ENCODE peak calls at places on chromosomes 7 and 10, in ten cellular contexts. K is right lobe of liver, M is vagina, N is uterus, Y is heart left ventricle, R is prostate gland, Z is NB4, U is lower leg skin, W is transverse colon, Q is tibial nerve. C is an unnamed sample.
A peak's percentile ranks its signal among the peaks of the same experiment; 100 is the strongest.

GRCh38 chr7:23743226-23743625 is 33.2 kb downstream of the STK31 start:
- DNase-seq in K (no peak), M (no peak), N (no peak), Y (no peak), R (no peak), Z (no peak), U (no peak), W (no peak), Q (no peak), C (no peak)

GRCh38 chr10:5775705-5776104 is 37.5 kb downstream of the GDI2 start:
- DNase-seq in K (peak; percentile 61), M (no peak), N (no peak), Y (no peak), R (no peak), Z (no peak), U (no peak), W (peak; percentile 37), Q (no peak), C (no peak)

GRCh38 chr7:130114776-130115175 is 44.4 kb downstream of the KLHDC10 start:
- DNase-seq in K (no peak), M (no peak), N (no peak), Y (no peak), R (no peak), Z (no peak), U (no peak), W (no peak), Q (no peak), C (no peak)

GRCh38 chr7:70456729-70457128 is 675.2 kb upstream of the GALNT17 start:
- DNase-seq in K (no peak), M (no peak), N (no peak), Y (no peak), R (no peak), Z (no peak), U (no peak), W (no peak), Q (no peak), C (no peak)

GRCh38 chr10:124010563-124011131 is 82.8 kb downstream of the CHST15 start:
- DNase-seq in K (peak; percentile 52), M (no peak), N (peak; percentile 41), Y (peak; percentile 49), R (no peak), Z (no peak), U (no peak), W (peak; percentile 59), Q (no peak), C (no peak)

GRCh38 chr7:124397134-124397533 is 364.3 kb upstream of the TMEM229A start:
- DNase-seq in K (no peak), M (no peak), N (no peak), Y (no peak), R (no peak), Z (no peak), U (no peak), W (no peak), Q (no peak), C (no peak)

GRCh38 chr7:50227623-50228618 is 76.6 kb upstream of the IKZF1 start:
- DNase-seq in K (no peak), M (no peak), N (no peak), Y (no peak), R (no peak), Z (peak; percentile 81), U (no peak), W (no peak), Q (no peak), C (no peak)

GRCh38 chr10:130740788-130741785 is 570.4 kb downstream of the TCERG1L start:
- DNase-seq in K (no peak), M (no peak), N (no peak), Y (no peak), R (no peak), Z (no peak), U (no peak), W (no peak), Q (no peak), C (no peak)

GRCh38 chr10:113111900-113112853 is 162.1 kb downstream of the TCF7L2 start:
- DNase-seq in K (peak; percentile 71), M (no peak), N (no peak), Y (no peak), R (no peak), Z (no peak), U (peak; percentile 84), W (peak; percentile 25), Q (no peak), C (no peak)

GRCh38 chr7:32266932-32267475 is 196.8 kb upstream of the PDE1C start:
- DNase-seq in K (no peak), M (no peak), N (no peak), Y (no peak), R (no peak), Z (no peak), U (no peak), W (no peak), Q (no peak), C (no peak)

GRCh38 chr7:27147211-27148030 is at the start of gene HOXA6:
- DNase-seq in K (peak; percentile 54), M (peak; percentile 85), N (peak; percentile 57), Y (peak; percentile 62), R (peak; percentile 77), Z (no peak), U (peak; percentile 74), W (peak; percentile 81), Q (peak; percentile 68), C (no peak)

GRCh38 chr7:1254281-1255082 is 21.8 kb downstream of the UNCX start:
- DNase-seq in K (no peak), M (no peak), N (no peak), Y (peak; percentile 46), R (no peak), Z (peak; percentile 85), U (no peak), W (no peak), Q (no peak), C (no peak)

GRCh38 chr10:84701321-84701720 is 372.9 kb downstream of the CCSER2 start:
- DNase-seq in K (no peak), M (peak; percentile 54), N (no peak), Y (no peak), R (no peak), Z (no peak), U (no peak), W (no peak), Q (no peak), C (no peak)

GRCh38 chr7:44768663-44769361 is 20.2 kb downstream of the ZMIZ2 start:
- DNase-seq in K (no peak), M (no peak), N (no peak), Y (no peak), R (no peak), Z (no peak), U (no peak), W (no peak), Q (no peak), C (no peak)

GRCh38 chr10:69839696-69840345 is 38.1 kb downstream of the COL13A1 start:
- DNase-seq in K (no peak), M (no peak), N (no peak), Y (peak; percentile 52), R (no peak), Z (no peak), U (no peak), W (no peak), Q (no peak), C (peak; percentile 95)

GRCh38 chr7:129742267-129742666 is 130.7 kb downstream of the NRF1 start:
- DNase-seq in K (no peak), M (no peak), N (no peak), Y (no peak), R (no peak), Z (no peak), U (no peak), W (no peak), Q (no peak), C (no peak)

GRCh38 chr7:14446231-14446630 is 456.3 kb downstream of the DGKB start:
- DNase-seq in K (no peak), M (no peak), N (no peak), Y (no peak), R (no peak), Z (no peak), U (no peak), W (no peak), Q (no peak), C (no peak)

GRCh38 chr7:101900103-101900502 is 82.7 kb downstream of the CUX1 start:
- DNase-seq in K (no peak), M (no peak), N (no peak), Y (peak; percentile 77), R (peak; percentile 81), Z (no peak), U (no peak), W (no peak), Q (no peak), C (no peak)
- TF ChIP-seq POLR2A in K (no peak), M (no peak), N (no peak), Y (no peak), R (no peak), Z (no peak), U (no peak), W (no peak), Q (no peak), C (no peak)

GRCh38 chr10:771647-772046 is 82.2 kb upstream of the DIP2C start:
- DNase-seq in K (peak; percentile 7), M (no peak), N (no peak), Y (no peak), R (no peak), Z (no peak), U (no peak), W (no peak), Q (no peak), C (no peak)
- TF ChIP-seq POLR2A in K (no peak), M (no peak), N (no peak), Y (no peak), R (no peak), Z (no peak), U (no peak), W (no peak), Q (no peak), C (no peak)

GRCh38 chr7:149028346-149029109 is at the start of gene PDIA4:
- DNase-seq in K (peak; percentile 100), M (peak; percentile 99), N (peak; percentile 99), Y (peak; percentile 100), R (peak; percentile 99), Z (peak; percentile 100), U (peak; percentile 98), W (peak; percentile 100), Q (peak; percentile 99), C (peak; percentile 98)
- TF ChIP-seq POLR2A in K (peak; percentile 95), M (no peak), N (peak; percentile 71), Y (peak; percentile 89), R (peak; percentile 85), Z (peak; percentile 79), U (no peak), W (peak; percentile 85), Q (peak; percentile 7), C (peak; percentile 95)

GRCh38 chr10:101781655-101781983 is 1.6 kb downstream of the NPM3 start:
- DNase-seq in K (no peak), M (no peak), N (no peak), Y (no peak), R (no peak), Z (no peak), U (no peak), W (no peak), Q (no peak), C (no peak)

GRCh38 chr10:101784558-101784957 is 1.3 kb upstream of the NPM3 start:
- DNase-seq in K (no peak), M (no peak), N (no peak), Y (no peak), R (no peak), Z (no peak), U (no peak), W (no peak), Q (no peak), C (no peak)

GRCh38 chr10:101783736-101784118 is 481 bp upstream of the NPM3 start:
- DNase-seq in K (no peak), M (no peak), N (no peak), Y (no peak), R (no peak), Z (no peak), U (no peak), W (no peak), Q (no peak), C (no peak)

GRCh38 chr10:101781984-101782810 is 1.0 kb downstream of the NPM3 start:
- DNase-seq in K (no peak), M (no peak), N (no peak), Y (no peak), R (no peak), Z (peak; percentile 30), U (no peak), W (no peak), Q (no peak), C (no peak)

GRCh38 chr10:101782811-101783735 is at the start of gene NPM3:
- DNase-seq in K (peak; percentile 82), M (no peak), N (peak; percentile 78), Y (peak; percentile 85), R (peak; percentile 83), Z (peak; percentile 91), U (peak; percentile 81), W (peak; percentile 86), Q (peak; percentile 65), C (peak; percentile 94)
- TF ChIP-seq POLR2A in K (peak; percentile 25), M (no peak), N (no peak), Y (no peak), R (no peak), Z (peak; percentile 58), U (no peak), W (peak; percentile 18), Q (no peak), C (peak; percentile 39)